ENCODE peak calls at places on chromosomes 5 and 9, in six cellular contexts. M is naive thymus-derived CD8-positive, alpha-beta T cell; X is left cardiac atrium; G is activated effector memory CD4-positive, alpha-beta T cell treated with anti-CD3 and anti-CD28 coated beads, Interleukin-2, amount 50 U/mL, for 16 hours; A is iPS-NIHi11; W is T-helper 9 cell. C is an unnamed sample.

GRCh38 chr5:143648696-143649095 is 163.3 kb upstream of the HMHB1 start:
- DNase-seq in M (no peak), X (no peak), G (no peak), A (peak), W (no peak), C (no peak)

GRCh38 chr9:130396581-130396980 is 48.2 kb upstream of the ASS1 start:
- DNase-seq in M (no peak), X (no peak), G (no peak), A (no peak), W (no peak), C (no peak)

GRCh38 chr5:114822885-114823284 is 346.8 kb downstream of the TRIM36 start:
- DNase-seq in M (no peak), X (no peak), G (no peak), A (no peak), W (no peak), C (no peak)

GRCh38 chr9:119677811-119678530 is 308.7 kb upstream of the BRINP1 start:
- DNase-seq in M (no peak), X (no peak), G (no peak), A (no peak), W (no peak), C (no peak)

GRCh38 chr5:129410488-129410887 is 49.6 kb upstream of the ADAMTS19 start:
- DNase-seq in M (no peak), X (no peak), G (no peak), A (peak), W (no peak), C (no peak)

GRCh38 chr5:113050606-113051391 is 74.2 kb downstream of the DCP2 start:
- DNase-seq in M (peak), X (no peak), G (peak), A (no peak), W (no peak), C (no peak)

GRCh38 chr5:140883927-140884697 is 2.2 kb downstream of the PCDHA13 start:
- DNase-seq in M (no peak), X (no peak), G (no peak), A (no peak), W (no peak), C (no peak)

GRCh38 chr5:103475629-103476240 is 86.9 kb downstream of the NUDT12 start:
- DNase-seq in M (no peak), X (no peak), G (no peak), A (peak), W (no peak), C (no peak)

GRCh38 chr9:130197888-130198287 is 25.7 kb downstream of the NCS1 start:
- DNase-seq in M (no peak), X (no peak), G (no peak), A (no peak), W (no peak), C (no peak)

C was measured in posterior cingulate gyrus.